ENCODE peak calls at places on chromosomes 1 and 21, in eight cellular contexts. Y is mammary epithelial cell, H is psoas muscle, W is Caco-2, V is fibroblast of pulmonary artery, K is RWPE2, O is endodermal cell, Q is tibial artery. J is an unnamed sample.

GRCh38 chr1:113981962-113982931 is 3.0 kb downstream of the OLFML3 start:
- DNase-seq in Y (peak; percentile 19), H (peak; percentile 79), W (no peak), V (peak; percentile 90), K (no peak), O (no peak), Q (peak; percentile 88), J (no peak)

GRCh38 chr21:34793471-34793870 is 124.7 kb downstream of the CLIC6 start:
- DNase-seq in Y (no peak), H (no peak), W (no peak), V (no peak), K (no peak), O (no peak), Q (no peak), J (no peak)

GRCh38 chr1:113219828-113220227 is 146.8 kb downstream of the LRIG2 start:
- DNase-seq in Y (no peak), H (no peak), W (no peak), V (no peak), K (no peak), O (no peak), Q (no peak), J (no peak)

GRCh38 chr1:22383526-22384291 is 67.9 kb upstream of the ZBTB40 start:
- DNase-seq in Y (no peak), H (no peak), W (peak; percentile 56), V (no peak), K (no peak), O (peak; percentile 71), Q (no peak), J (no peak)

GRCh38 chr1:155976913-155977606 is 1.3 kb downstream of the ARHGEF2 start:
- DNase-seq in Y (peak; percentile 54), H (no peak), W (no peak), V (no peak), K (no peak), O (peak; percentile 63), Q (no peak), J (no peak)

GRCh38 chr1:218785928-218786327 is 387.8 kb upstream of the LYPLAL1 start:
- DNase-seq in Y (no peak), H (peak; percentile 26), W (no peak), V (peak; percentile 29), K (no peak), O (no peak), Q (peak; percentile 81), J (no peak)

GRCh38 chr21:35046223-35046690 is 2.8 kb downstream of the RUNX1 start:
- DNase-seq in Y (no peak), H (no peak), W (no peak), V (no peak), K (no peak), O (no peak), Q (no peak), J (peak; percentile 28)

GRCh38 chr1:110630770-110631663 is 24.9 kb upstream of the KCNA2 start:
- DNase-seq in Y (peak; percentile 58), H (peak; percentile 69), W (peak; percentile 68), V (peak; percentile 69), K (no peak), O (peak; percentile 94), Q (no peak), J (peak; percentile 95)

GRCh38 chr1:154479764-154480421 is 22.1 kb upstream of the TDRD10 start:
- DNase-seq in Y (peak; percentile 74), H (no peak), W (peak; percentile 66), V (peak; percentile 94), K (no peak), O (peak; percentile 83), Q (no peak), J (peak; percentile 76)

GRCh38 chr1:15261155-15262002 is 14.4 kb downstream of the FHAD1 start:
- DNase-seq in Y (no peak), H (peak; percentile 55), W (no peak), V (peak; percentile 44), K (no peak), O (peak; percentile 47), Q (peak; percentile 75), J (peak; percentile 50)

GRCh38 chr1:177589166-177589565 is 380.7 kb downstream of the SEC16B start:
- DNase-seq in Y (no peak), H (no peak), W (no peak), V (no peak), K (no peak), O (no peak), Q (no peak), J (no peak)

GRCh38 chr1:209576798-209577197 is 6.7 kb upstream of the CAMK1G start:
- DNase-seq in Y (peak; percentile 76), H (peak; percentile 80), W (peak; percentile 83), V (peak; percentile 75), K (no peak), O (peak; percentile 96), Q (peak; percentile 75), J (peak; percentile 52)

GRCh38 chr1:54774820-54775498 is 10.6 kb upstream of the PARS2 start:
- DNase-seq in Y (no peak), H (no peak), W (peak; percentile 62), V (peak; percentile 28), K (no peak), O (peak; percentile 92), Q (no peak), J (peak; percentile 52)

GRCh38 chr1:184860535-184860934 is 105.9 kb upstream of the EDEM3 start:
- DNase-seq in Y (no peak), H (no peak), W (no peak), V (no peak), K (no peak), O (no peak), Q (no peak), J (no peak)

GRCh38 chr1:184861755-184862336 is 107.2 kb upstream of the EDEM3 start:
- DNase-seq in Y (no peak), H (no peak), W (no peak), V (no peak), K (no peak), O (no peak), Q (no peak), J (no peak)

GRCh38 chr1:184858288-184858687 is 103.6 kb upstream of the EDEM3 start:
- DNase-seq in Y (no peak), H (no peak), W (no peak), V (no peak), K (no peak), O (no peak), Q (no peak), J (no peak)

GRCh38 chr1:184859381-184860105 is 104.9 kb upstream of the EDEM3 start:
- DNase-seq in Y (no peak), H (no peak), W (no peak), V (no peak), K (no peak), O (no peak), Q (no peak), J (peak; percentile 38)

DNA sequence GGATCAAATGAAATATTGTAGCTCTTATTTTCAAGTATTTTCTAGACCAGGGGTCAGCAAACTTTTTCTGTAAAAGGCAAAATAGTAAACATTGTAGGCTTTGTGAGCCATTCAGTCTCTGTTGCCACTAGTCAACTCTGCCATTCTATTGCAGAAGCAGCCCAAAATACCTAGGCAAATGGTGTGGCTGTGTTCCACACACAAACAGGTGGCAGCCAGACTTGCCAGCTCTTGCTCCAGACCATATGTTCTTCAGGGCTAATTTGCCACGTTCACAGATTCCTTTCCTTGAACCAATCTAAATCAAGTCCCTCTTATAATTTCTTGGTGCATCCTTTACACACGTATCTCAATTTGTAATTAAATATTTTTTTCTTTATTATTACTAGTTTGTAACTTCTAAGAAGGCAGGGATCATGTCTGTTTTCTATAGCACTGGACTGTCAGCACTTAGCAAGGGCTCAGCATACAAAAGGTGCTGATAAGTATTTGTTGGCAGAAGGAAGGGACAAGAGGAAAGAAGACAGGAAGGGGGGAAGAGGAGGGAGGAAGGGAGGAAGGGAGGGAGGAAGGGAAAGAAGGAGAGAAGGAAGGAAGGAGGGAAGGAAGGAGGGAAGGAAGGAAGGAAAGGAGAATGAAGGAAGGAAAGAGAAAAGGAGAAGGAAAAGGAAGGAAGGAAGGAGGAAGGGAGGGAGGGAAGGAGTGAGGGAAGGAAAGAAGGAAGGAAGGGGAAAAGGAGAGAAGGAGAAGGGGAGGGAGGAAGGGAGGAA is 106.5 kb upstream of the EDEM3 start:
- DNase-seq in Y (no peak), H (peak; percentile 46), W (no peak), V (no peak), K (no peak), O (no peak), Q (no peak), J (peak; percentile 59)
- H3K4me3 ChIP-seq in Y (no peak overlapping the region), H (peak overlapping the region; percentile 17), W (no peak overlapping the region), V (no peak overlapping the region), K (no peak overlapping the region), O (no peak overlapping the region), Q (no peak overlapping the region), J (no peak overlapping the region)

DNA sequence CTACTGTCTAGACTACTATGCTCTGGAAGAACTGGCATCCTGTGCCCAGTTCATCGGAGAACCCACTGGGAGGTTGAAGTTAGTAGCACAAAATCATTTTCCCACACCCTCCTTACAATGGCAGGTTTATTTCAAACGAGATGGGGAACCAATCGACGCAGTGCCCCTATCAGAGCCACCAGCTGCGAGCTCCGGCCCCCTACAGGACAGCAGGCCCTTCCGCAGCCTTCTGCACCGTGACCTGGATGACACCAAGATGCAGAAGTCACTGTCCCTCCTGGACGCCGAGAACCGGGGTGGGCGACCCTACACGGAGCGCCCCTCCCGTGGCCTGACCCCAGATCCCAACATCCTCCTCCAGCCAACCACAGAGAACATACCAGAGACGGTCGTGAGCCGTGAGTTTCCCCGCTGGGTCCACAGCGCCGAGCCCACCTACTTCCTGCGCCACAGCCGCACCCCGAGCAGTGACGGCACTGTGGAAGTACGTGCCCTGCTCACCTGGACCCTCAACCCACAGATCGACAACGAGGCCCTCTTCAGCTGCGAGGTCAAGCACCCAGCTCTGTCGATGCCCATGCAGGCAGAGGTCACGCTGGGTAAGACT is 115.5 kb upstream of the KLHDC7A start:
- DNase-seq in Y (no peak), H (no peak), W (no peak), V (no peak), K (no peak), O (peak; percentile 68), Q (no peak), J (no peak)
- TF ChIP-seq CTCF in Y (no peak), H (no peak), W (no peak), V (no peak), K (no peak), O (peak; percentile 73), Q (no peak), J (peak; percentile 3)

GRCh38 chr1:119372493-119373086 is 4.0 kb downstream of the HAO2 start:
- DNase-seq in Y (peak; percentile 57), H (no peak), W (peak; percentile 53), V (peak; percentile 34), K (no peak), O (peak; percentile 87), Q (no peak), J (peak; percentile 78)
- H3K4me3 ChIP-seq in Y (no peak overlapping the region), H (no peak overlapping the region), W (no peak overlapping the region), V (no peak overlapping the region), K (no peak overlapping the region), O (no peak overlapping the region), Q (no peak overlapping the region), J (no peak overlapping the region)

DNA sequence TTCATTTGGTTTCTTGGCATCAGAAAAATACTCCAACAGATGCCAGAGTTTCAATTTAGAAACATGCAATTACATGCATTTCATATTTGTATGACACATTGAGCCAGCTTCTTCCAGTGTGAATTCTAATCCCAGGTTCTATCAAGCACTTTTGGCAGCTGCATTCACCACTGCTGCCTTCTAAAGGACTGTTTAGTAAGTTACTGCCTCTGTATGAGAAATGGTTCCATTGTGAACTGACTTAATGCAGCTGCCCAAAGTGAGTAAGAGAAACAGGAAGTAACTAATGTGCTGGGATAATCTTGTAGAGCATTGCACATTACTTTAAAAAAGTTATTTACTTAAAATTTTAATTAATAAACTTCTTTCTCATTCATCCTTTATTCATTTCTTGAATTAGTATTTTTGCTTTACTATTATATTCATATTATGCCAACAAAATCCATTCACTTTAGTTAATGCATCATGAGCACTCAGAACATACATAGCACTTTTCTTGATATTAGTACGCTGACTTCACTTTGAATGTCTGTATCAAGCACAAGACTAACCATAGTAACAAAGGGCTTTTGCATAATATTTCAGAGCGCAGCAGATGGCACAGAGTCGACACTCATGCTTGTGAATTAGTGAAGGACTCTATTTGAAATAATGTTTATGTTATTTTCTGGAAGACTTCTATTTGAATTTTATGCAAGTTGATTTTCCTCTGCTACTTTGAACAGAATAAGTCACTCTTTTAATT is 9.9 kb downstream of the RGS18 start:
- DNase-seq in Y (peak; percentile 49), H (no peak), W (no peak), V (peak; percentile 54), K (no peak), O (no peak), Q (no peak), J (no peak)
- TF ChIP-seq CTCF in Y (no peak), H (no peak), W (no peak), V (no peak), K (no peak), O (no peak), Q (no peak), J (no peak)

J was measured in GM12865.